ENCODE peak calls at places on chromosomes 11 and 22, in ten cellular contexts. H is neural crest cell; O is iPS-NIHi11; Z is A172; I is lower lobe of right lung; U is COR-L47; P is activated T-helper 1 cell treated with anti-CD3 and anti-CD28 coated beads, Interleukin-12 subunit alpha, Interleukin-12 subunit beta, Interleukin-2, Interleukin-4 antibody, amounts not matched to agents 30 ng/mL and 10 ng/mL and 1 ng/mL, durations not matched to agents 14 hours and 24 hours and 36 hours; K is T-helper 17 cell; B is brain microvascular endothelial cell; R is colonic mucosa. V is an unnamed sample.

GRCh38 chr11:34344410-34345011 is 13.3 kb downstream of the ABTB2 start:
- DNase-seq in H (no peak), O (no peak), Z (no peak), I (no peak), U (no peak), P (no peak), K (no peak), B (no peak), R (no peak), V (no peak)

GRCh38 chr22:24156146-24156914 is 25.0 kb upstream of the SUSD2 start:
- DNase-seq in H (no peak), O (peak; percentile 64), Z (no peak), I (peak; percentile 70), U (peak; percentile 16), P (peak; percentile 66), K (peak; percentile 33), B (peak; percentile 29), R (peak; percentile 39), V (peak; percentile 45)

GRCh38 chr11:75480185-75480889 is 45.4 kb downstream of the GDPD5 start:
- DNase-seq in H (no peak), O (no peak), Z (no peak), I (no peak), U (no peak), P (no peak), K (no peak), B (no peak), R (no peak), V (no peak)

GRCh38 chr11:58433638-58434203 is 5.8 kb upstream of the OR5B2 start:
- DNase-seq in H (no peak), O (no peak), Z (no peak), I (no peak), U (no peak), P (no peak), K (no peak), B (no peak), R (no peak), V (no peak)

GRCh38 chr11:96215094-96215782 is 127.8 kb downstream of the MAML2 start:
- DNase-seq in H (no peak), O (no peak), Z (peak; percentile 52), I (no peak), U (no peak), P (no peak), K (no peak), B (peak; percentile 46), R (peak; percentile 34), V (no peak)

GRCh38 chr22:30044369-30044768 is 35.9 kb upstream of the HORMAD2 start:
- DNase-seq in H (no peak), O (peak; percentile 8), Z (peak; percentile 46), I (no peak), U (no peak), P (no peak), K (no peak), B (peak; percentile 91), R (peak; percentile 72), V (peak; percentile 43)

GRCh38 chr22:40512426-40513136 is 123.9 kb downstream of the MRTFA start:
- DNase-seq in H (no peak), O (no peak), Z (peak; percentile 93), I (no peak), U (no peak), P (no peak), K (no peak), B (peak; percentile 88), R (no peak), V (no peak)

GRCh38 chr11:59562292-59562691 is 51.0 kb downstream of the OR4D9 start:
- DNase-seq in H (no peak), O (no peak), Z (no peak), I (no peak), U (no peak), P (no peak), K (no peak), B (no peak), R (no peak), V (no peak)

GRCh38 chr22:23119492-23120414 is 22.0 kb downstream of the RSPH14 start:
- DNase-seq in H (no peak), O (no peak), Z (no peak), I (no peak), U (no peak), P (peak; percentile 37), K (peak; percentile 31), B (peak; percentile 2), R (no peak), V (no peak)

GRCh38 chr22:40499187-40499753 is 128.9 kb downstream of the SGSM3 start:
- DNase-seq in H (no peak), O (no peak), Z (peak; percentile 92), I (no peak), U (no peak), P (no peak), K (no peak), B (peak; percentile 97), R (no peak), V (peak; percentile 37)

GRCh38 chr11:68845351-68846002 is 3.8 kb upstream of the CPT1A start:
- DNase-seq in H (no peak), O (no peak), Z (no peak), I (no peak), U (no peak), P (no peak), K (no peak), B (no peak), R (no peak), V (no peak)

GRCh38 chr11:76610871-76611475 is 59.6 kb downstream of the LRRC32 start:
- DNase-seq in H (no peak), O (no peak), Z (no peak), I (no peak), U (peak; percentile 66), P (no peak), K (no peak), B (no peak), R (peak; percentile 15), V (no peak)

GRCh38 chr11:20258496-20258895 is 98.2 kb upstream of the DBX1 start:
- DNase-seq in H (peak; percentile 6), O (no peak), Z (no peak), I (no peak), U (no peak), P (no peak), K (no peak), B (no peak), R (no peak), V (no peak)

GRCh38 chr22:25437414-25438160 is 126.9 kb upstream of the GRK3 start:
- DNase-seq in H (no peak), O (peak; percentile 51), Z (no peak), I (no peak), U (no peak), P (no peak), K (no peak), B (no peak), R (no peak), V (no peak)

GRCh38 chr11:119405986-119406385 is 17.0 kb downstream of the THY1 start:
- DNase-seq in H (no peak), O (no peak), Z (no peak), I (no peak), U (no peak), P (no peak), K (no peak), B (no peak), R (no peak), V (no peak)

GRCh38 chr22:49215840-49216239 is 611.8 kb downstream of the BRD1 start:
- DNase-seq in H (no peak), O (no peak), Z (no peak), I (peak; percentile 13), U (no peak), P (no peak), K (no peak), B (no peak), R (no peak), V (peak; percentile 4)

GRCh38 chr11:12053606-12054361 is 45.4 kb upstream of the DKK3 start:
- DNase-seq in H (no peak), O (no peak), Z (no peak), I (no peak), U (no peak), P (no peak), K (no peak), B (no peak), R (no peak), V (no peak)

GRCh38 chr22:48456449-48456848 is 1371.2 kb downstream of the BRD1 start:
- DNase-seq in H (no peak), O (no peak), Z (no peak), I (peak; percentile 3), U (no peak), P (no peak), K (no peak), B (no peak), R (no peak), V (no peak)

GRCh38 chr11:115778928-115779650 is 274.9 kb upstream of the CADM1 start:
- DNase-seq in H (no peak), O (no peak), Z (no peak), I (no peak), U (no peak), P (no peak), K (no peak), B (no peak), R (no peak), V (no peak)

GRCh38 chr11:19244621-19245020 is 3.9 kb upstream of the E2F8 start:
- DNase-seq in H (no peak), O (no peak), Z (peak; percentile 23), I (no peak), U (no peak), P (no peak), K (no peak), B (no peak), R (no peak), V (no peak)

GRCh38 chr11:69704508-69705245 is 855 bp upstream of the FGF19 start:
- DNase-seq in H (peak; percentile 62), O (peak; percentile 85), Z (no peak), I (no peak), U (peak; percentile 53), P (no peak), K (no peak), B (no peak), R (no peak), V (no peak)

GRCh38 chr11:126601550-126602215 is 246.2 kb downstream of the ST3GAL4 start:
- DNase-seq in H (peak; percentile 46), O (peak; percentile 70), Z (no peak), I (no peak), U (no peak), P (no peak), K (no peak), B (no peak), R (no peak), V (no peak)

GRCh38 chr11:68321293-68322030 is 9.1 kb downstream of the LRP5 start:
- DNase-seq in H (no peak), O (no peak), Z (no peak), I (no peak), U (no peak), P (no peak), K (no peak), B (no peak), R (no peak), V (peak; percentile 66)

GRCh38 chr22:44661659-44662569 is 40.1 kb upstream of the PRR5 start:
- DNase-seq in H (no peak), O (no peak), Z (no peak), I (peak; percentile 22), U (no peak), P (no peak), K (no peak), B (no peak), R (no peak), V (no peak)